ENCODE peak calls at places on chromosomes 5 and 9, in seven cellular contexts. One of them, this sample, is unnamed. For H3K4me1, the result is how much of the 10 kb centered on the place peaks cover.

GRCh38 chr5:126499278-126499677 is 76.1 kb downstream of the GRAMD2B start:
- DNase-seq in GM12878: no peak
- DNase-seq in pancreas: no peak
- DNase-seq in HCT116: no peak
- DNase-seq in psoas muscle: no peak
- DNase-seq in A549: no peak
- DNase-seq in Panc1: no peak
- DNase-seq in this sample: peak

GRCh38 chr5:6712582-6713273 is 504 bp upstream of the TENT4A start:
- DNase-seq in GM12878: peak
- DNase-seq in pancreas: peak
- DNase-seq in HCT116: peak
- DNase-seq in psoas muscle: peak
- DNase-seq in A549: peak
- DNase-seq in Panc1: peak
- DNase-seq in this sample: peak

GRCh38 chr9:7103382-7104170 is 345.8 kb downstream of the KDM4C start:
- DNase-seq in GM12878: no peak
- DNase-seq in pancreas: no peak
- DNase-seq in HCT116: no peak
- DNase-seq in psoas muscle: peak
- DNase-seq in A549: no peak
- DNase-seq in Panc1: no peak
- DNase-seq in this sample: no peak

GRCh38 chr5:150645070-150645700 is 4.7 kb downstream of the SYNPO start:
- DNase-seq in GM12878: no peak
- DNase-seq in pancreas: no peak
- DNase-seq in HCT116: no peak
- DNase-seq in psoas muscle: peak
- DNase-seq in A549: no peak
- DNase-seq in Panc1: no peak
- DNase-seq in this sample: peak

GRCh38 chr5:8993031-8993430 is 552.8 kb downstream of the SEMA5A start:
- DNase-seq in GM12878: no peak
- DNase-seq in pancreas: no peak
- DNase-seq in HCT116: no peak
- DNase-seq in psoas muscle: no peak
- DNase-seq in A549: no peak
- DNase-seq in Panc1: no peak
- DNase-seq in this sample: no peak

GRCh38 chr5:43007246-43007910 is 32.7 kb downstream of the ANXA2R start:
- DNase-seq in GM12878: no peak
- DNase-seq in pancreas: peak
- DNase-seq in HCT116: no peak
- DNase-seq in psoas muscle: peak
- DNase-seq in A549: peak
- DNase-seq in Panc1: peak
- DNase-seq in this sample: peak

GRCh38 chr9:93126151-93126781 is 7.8 kb downstream of the NINJ1 start:
- DNase-seq in GM12878: no peak
- DNase-seq in pancreas: peak
- DNase-seq in HCT116: no peak
- DNase-seq in psoas muscle: peak
- DNase-seq in A549: no peak
- DNase-seq in Panc1: no peak
- DNase-seq in this sample: peak

GRCh38 chr9:117368684-117369230 is 46.1 kb downstream of the ASTN2 start:
- DNase-seq in GM12878: no peak
- DNase-seq in pancreas: no peak
- DNase-seq in HCT116: no peak
- DNase-seq in psoas muscle: no peak
- DNase-seq in A549: no peak
- DNase-seq in Panc1: no peak
- DNase-seq in this sample: no peak

GRCh38 chr5:59790399-59791130 is 103.0 kb downstream of the PDE4D start:
- DNase-seq in GM12878: no peak
- DNase-seq in pancreas: no peak
- DNase-seq in HCT116: no peak
- DNase-seq in psoas muscle: no peak
- DNase-seq in A549: no peak
- DNase-seq in Panc1: no peak
- DNase-seq in this sample: peak

GRCh38 chr5:75574791-75575190 is 36.5 kb upstream of the ANKDD1B start:
- DNase-seq in GM12878: no peak
- DNase-seq in pancreas: no peak
- DNase-seq in HCT116: no peak
- DNase-seq in psoas muscle: no peak
- DNase-seq in A549: no peak
- DNase-seq in Panc1: no peak
- DNase-seq in this sample: no peak

GRCh38 chr5:151584057-151584937 is 6.8 kb downstream of the FAT2 start:
- DNase-seq in GM12878: no peak
- DNase-seq in pancreas: no peak
- DNase-seq in HCT116: no peak
- DNase-seq in psoas muscle: no peak
- DNase-seq in A549: no peak
- DNase-seq in Panc1: no peak
- DNase-seq in this sample: no peak

GRCh38 chr9:126398403-126399058 is 71.9 kb downstream of the MVB12B start:
- DNase-seq in GM12878: no peak
- DNase-seq in pancreas: peak
- DNase-seq in HCT116: no peak
- DNase-seq in psoas muscle: peak
- DNase-seq in A549: peak
- DNase-seq in Panc1: peak
- DNase-seq in this sample: peak

GRCh38 chr9:125376261-125377226 is 114.9 kb downstream of the GAPVD1 start:
- DNase-seq in GM12878: no peak
- DNase-seq in pancreas: peak
- DNase-seq in HCT116: no peak
- DNase-seq in psoas muscle: no peak
- DNase-seq in A549: no peak
- DNase-seq in Panc1: no peak
- DNase-seq in this sample: no peak

DNA sequence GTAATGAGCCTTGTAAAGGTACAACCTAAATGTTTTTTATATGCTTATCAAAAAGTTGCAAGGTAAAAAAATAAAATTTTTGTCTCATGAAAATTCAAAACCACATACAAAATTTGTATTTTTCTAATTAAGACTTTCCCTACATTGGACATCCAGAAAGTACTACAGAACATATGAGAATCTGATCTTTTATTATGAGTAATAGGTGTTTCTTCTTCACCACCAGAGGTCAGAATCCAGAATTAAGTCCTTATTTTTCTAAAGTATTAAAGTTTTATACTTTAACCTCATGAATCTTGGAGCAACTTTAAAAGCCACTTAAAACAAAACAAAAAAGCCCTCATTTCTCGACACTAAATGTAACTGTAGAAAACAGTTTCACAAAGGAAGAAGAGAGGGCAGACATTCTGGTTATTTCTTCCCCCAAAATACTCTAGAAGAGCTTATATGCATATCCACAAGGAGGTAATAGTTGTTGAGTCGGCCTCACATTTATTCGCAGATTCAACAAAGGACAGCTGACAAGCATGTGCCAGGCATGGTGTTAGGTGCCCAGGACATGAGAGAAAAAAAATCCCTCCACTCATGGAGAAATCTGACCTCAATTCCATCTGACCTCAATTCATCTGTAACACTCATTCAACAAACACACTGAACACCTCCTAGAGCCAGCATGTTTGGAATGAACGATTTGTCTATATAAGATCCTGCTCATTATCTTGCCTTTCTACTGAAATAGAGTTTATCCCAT is 69.2 kb downstream of the MLLT3 start:
- DNase-seq in GM12878: peak
- DNase-seq in pancreas: no peak
- DNase-seq in HCT116: no peak
- DNase-seq in psoas muscle: no peak
- DNase-seq in A549: no peak
- DNase-seq in Panc1: no peak
- DNase-seq in this sample: no peak
- TF ChIP-seq CTCF in GM12878: peak
- TF ChIP-seq CTCF in pancreas: no peak
- TF ChIP-seq CTCF in HCT116: peak
- TF ChIP-seq CTCF in psoas muscle: peak
- TF ChIP-seq CTCF in A549: peak
- TF ChIP-seq CTCF in Panc1: no peak
- TF ChIP-seq CTCF in this sample: peak

DNA sequence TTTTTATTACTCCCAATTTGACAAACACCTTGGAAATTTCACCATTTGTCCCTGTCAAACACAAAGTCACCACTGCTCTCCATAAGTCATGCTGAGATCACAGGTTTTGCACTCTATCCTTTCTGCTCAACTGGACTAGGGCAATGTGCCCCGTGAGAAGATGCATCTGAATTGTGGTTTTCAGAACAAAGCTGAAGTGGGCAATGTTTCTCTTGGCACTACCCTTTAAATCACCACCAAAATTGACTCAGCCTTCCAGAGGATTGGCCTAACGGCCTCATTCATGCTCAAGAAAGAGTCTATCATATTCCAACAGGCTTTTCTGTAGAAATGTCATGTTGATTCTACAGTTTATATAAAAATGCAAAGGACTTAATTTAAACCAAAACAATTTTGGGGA is 81.0 kb upstream of the TRIO start:
- DNase-seq in GM12878: no peak
- DNase-seq in pancreas: no peak
- DNase-seq in HCT116: no peak
- DNase-seq in psoas muscle: no peak
- DNase-seq in A549: no peak
- DNase-seq in Panc1: no peak
- DNase-seq in this sample: no peak
- H3K27ac ChIP-seq in GM12878: no peak
- H3K27ac ChIP-seq in pancreas: no peak
- H3K27ac ChIP-seq in HCT116: no peak
- H3K27ac ChIP-seq in psoas muscle: no peak
- H3K27ac ChIP-seq in A549: no peak
- H3K27ac ChIP-seq in Panc1: peak
- H3K27ac ChIP-seq in this sample: no peak

DNA sequence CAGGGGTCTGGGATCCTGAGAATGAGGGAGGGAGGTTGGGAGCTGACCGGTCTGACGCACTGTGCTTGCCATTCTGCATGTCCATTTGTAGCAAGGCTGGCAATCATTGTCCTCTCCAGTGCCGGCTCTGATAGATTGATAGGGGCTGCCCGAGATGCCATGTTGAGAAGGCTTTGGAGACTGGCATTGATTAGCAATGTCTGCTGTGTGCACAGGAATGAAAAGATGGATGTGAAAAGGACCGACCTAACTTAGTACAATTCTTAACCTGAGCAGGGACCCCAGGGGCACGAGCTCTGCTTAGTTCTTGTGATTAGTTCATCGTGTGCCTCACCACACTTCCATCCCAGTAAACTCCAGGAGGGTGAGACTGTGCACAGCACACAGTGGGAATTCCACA is 17.0 kb downstream of the NEK6 start:
- DNase-seq in GM12878: no peak
- DNase-seq in pancreas: no peak
- DNase-seq in HCT116: no peak
- DNase-seq in psoas muscle: no peak
- DNase-seq in A549: no peak
- DNase-seq in Panc1: no peak
- DNase-seq in this sample: no peak
- H3K4me1 ChIP-seq in GM12878: under half
- H3K4me1 ChIP-seq in pancreas: under half
- H3K4me1 ChIP-seq in HCT116: under half
- H3K4me1 ChIP-seq in psoas muscle: under half
- H3K4me1 ChIP-seq in A549: under half
- H3K4me1 ChIP-seq in Panc1: half or more
- H3K4me1 ChIP-seq in this sample: under half

DNA sequence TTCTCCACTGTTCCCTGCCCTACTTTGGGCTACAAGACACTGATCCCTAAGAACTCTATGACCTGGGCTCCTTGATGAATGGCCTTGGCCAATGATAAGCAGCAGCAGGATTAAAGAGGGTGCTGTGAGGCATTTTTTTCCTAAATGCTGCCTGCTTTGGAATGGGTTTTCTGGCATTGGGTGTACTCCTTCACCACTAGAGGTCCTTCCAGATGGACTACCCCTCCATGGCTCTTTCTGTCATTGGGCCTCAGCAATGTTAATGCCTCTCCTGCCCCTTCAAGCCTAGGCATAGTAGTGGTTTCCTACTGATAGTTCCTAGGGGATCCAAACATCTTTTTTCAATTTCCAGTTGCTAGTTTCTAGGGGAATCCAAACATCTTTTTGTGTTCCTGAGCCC is 319.3 kb upstream of the RPS23 start:
- DNase-seq in GM12878: no peak
- DNase-seq in pancreas: no peak
- DNase-seq in HCT116: peak
- DNase-seq in psoas muscle: no peak
- DNase-seq in A549: no peak
- DNase-seq in Panc1: peak
- DNase-seq in this sample: no peak
- TF ChIP-seq CTCF in GM12878: peak
- TF ChIP-seq CTCF in pancreas: no peak
- TF ChIP-seq CTCF in HCT116: peak
- TF ChIP-seq CTCF in psoas muscle: no peak
- TF ChIP-seq CTCF in A549: no peak
- TF ChIP-seq CTCF in Panc1: peak
- TF ChIP-seq CTCF in this sample: no peak

DNA sequence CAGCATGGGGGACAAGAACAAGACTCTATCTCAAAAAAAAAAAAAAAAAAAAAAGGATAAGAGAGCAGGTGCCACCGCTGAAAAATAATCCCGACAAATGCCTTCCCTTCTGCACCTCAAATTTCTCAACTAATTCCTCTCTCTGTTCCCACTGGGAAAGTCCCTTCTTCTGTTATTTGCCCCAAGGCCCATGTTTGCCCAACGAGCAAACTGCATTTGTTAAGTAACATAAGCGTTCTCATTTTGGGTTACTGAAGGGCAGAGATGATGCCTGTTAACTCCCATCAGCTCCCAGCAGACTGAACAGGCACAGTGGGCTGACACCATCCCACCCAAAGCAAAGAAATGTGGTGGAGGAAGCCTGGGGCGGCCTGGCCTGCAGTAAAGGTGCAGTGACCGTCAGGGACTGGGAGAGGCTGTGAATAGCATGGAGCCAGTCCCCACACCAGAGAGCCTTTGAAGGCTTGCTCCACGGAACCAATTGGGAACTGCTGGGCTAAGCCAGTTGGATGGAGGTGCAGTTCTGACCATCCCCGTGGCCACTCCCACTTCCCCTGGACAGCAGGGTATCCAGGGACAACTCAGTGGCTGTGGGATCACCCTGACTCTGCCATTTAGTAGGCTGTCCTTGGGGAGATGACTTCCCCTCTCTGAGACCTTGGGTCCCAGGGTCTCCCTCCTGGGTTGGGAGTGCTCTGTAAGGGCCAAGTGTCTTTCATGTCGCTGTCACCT is 149.7 kb upstream of the IER5L start:
- DNase-seq in GM12878: no peak
- DNase-seq in pancreas: no peak
- DNase-seq in HCT116: no peak
- DNase-seq in psoas muscle: no peak
- DNase-seq in A549: no peak
- DNase-seq in Panc1: no peak
- DNase-seq in this sample: no peak
- H3K27ac ChIP-seq in GM12878: no peak
- H3K27ac ChIP-seq in pancreas: no peak
- H3K27ac ChIP-seq in HCT116: no peak
- H3K27ac ChIP-seq in psoas muscle: peak
- H3K27ac ChIP-seq in A549: peak
- H3K27ac ChIP-seq in Panc1: peak
- H3K27ac ChIP-seq in this sample: peak

This sample was measured in uterus.